ENCODE peak calls at places on chromosomes 7 and 10, in five cellular contexts. M, G, C, N and D are unnamed samples.

GRCh38 chr7:131738066-131738465 is 181.6 kb upstream of the PODXL start:
- DNase-seq in N (no peak), C (no peak), M (no peak), G (no peak), D (no peak)

GRCh38 chr7:121085922-121086321 is 97.4 kb downstream of the CPED1 start:
- DNase-seq in N (no peak), M (no peak), C (no peak), G (no peak), D (no peak)

GRCh38 chr7:155164316-155164715 is 94.2 kb downstream of the HTR5A start:
- DNase-seq in G (no peak), M (no peak), N (no peak), C (no peak), D (no peak)

GRCh38 chr10:77770081-77770867 is 132.7 kb upstream of the KCNMA1 start:
- DNase-seq in G (no peak), C (no peak), M (no peak), N (no peak), D (no peak)

GRCh38 chr10:103661198-103661950 is 167.9 kb downstream of the NEURL1 start:
- DNase-seq in G (no peak), C (no peak), M (no peak), N (no peak), D (no peak)

GRCh38 chr7:27614102-27614501 is 48.6 kb downstream of the HIBADH start:
- DNase-seq in C (no peak), M (no peak), G (no peak), N (no peak), D (no peak)

GRCh38 chr10:131049051-131049450 is 262.5 kb downstream of the TCERG1L start:
- DNase-seq in N (no peak), M (no peak), G (no peak), C (no peak), D (no peak)

GRCh38 chr10:132845041-132845551 is 59.1 kb upstream of the NKX6-2 start:
- DNase-seq in M (no peak), N (no peak), C (no peak), G (peak; percentile 25), D (no peak)

GRCh38 chr7:18693401-18693800 is 197.9 kb downstream of the HDAC9 start:
- DNase-seq in G (peak; percentile 25), N (no peak), M (peak; percentile 16), C (no peak), D (peak; percentile 31)

GRCh38 chr10:79246209-79246581 is 101.1 kb upstream of the PPIF start:
- DNase-seq in M (no peak), C (no peak), G (no peak), N (no peak), D (no peak)

GRCh38 chr10:60903096-60903495 is 40.9 kb downstream of the RHOBTB1 start:
- DNase-seq in C (no peak), M (no peak), G (no peak), N (no peak), D (no peak)

GRCh38 chr7:135901585-135902540 is 75.3 kb downstream of the MTPN start:
- DNase-seq in C (no peak), M (no peak), G (no peak), N (no peak), D (no peak)

GRCh38 chr10:35270100-35270499 is 66.2 kb upstream of the CCNY start:
- DNase-seq in N (no peak), C (no peak), M (no peak), G (no peak), D (no peak)

GRCh38 chr7:83415840-83416239 is 233.1 kb downstream of the SEMA3E start:
- DNase-seq in C (no peak), M (no peak), G (no peak), N (no peak), D (no peak)

DNA sequence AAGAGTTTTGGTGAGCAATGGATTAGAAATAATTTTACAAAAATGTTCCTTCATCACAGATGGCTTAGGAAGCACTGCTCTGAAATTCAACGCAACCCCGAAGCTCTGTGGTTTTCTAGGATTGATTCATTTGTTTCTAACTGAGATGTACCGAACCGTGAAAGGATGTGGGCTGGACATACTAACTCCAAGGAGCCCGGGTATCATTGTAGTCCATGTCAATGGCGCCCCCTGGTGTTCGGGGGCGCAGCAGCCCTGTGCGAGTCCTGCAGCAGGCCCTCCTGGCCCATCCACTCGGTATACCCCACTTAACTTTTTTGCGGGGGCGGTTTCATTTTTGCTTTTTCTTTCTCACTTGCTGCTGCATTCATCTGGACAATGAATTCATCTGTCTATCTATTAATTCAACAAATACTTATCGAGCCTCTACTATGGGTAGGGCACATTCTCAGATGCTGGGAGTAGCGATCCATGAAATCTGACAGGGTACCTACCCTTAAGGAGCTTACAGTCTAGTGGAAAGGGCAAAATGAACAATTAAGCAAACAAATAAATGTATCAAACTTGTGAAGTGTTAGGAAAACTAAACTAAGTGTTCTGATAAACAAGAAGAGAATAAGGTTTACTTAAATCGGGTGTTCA is 25.2 kb upstream of the ITPRID1 start:
- DNase-seq in M (peak; percentile 41), C (peak; percentile 34), N (peak; percentile 86), G (peak; percentile 65), D (peak; percentile 25)
- TF ChIP-seq JUND in M (no peak), C (no peak), N (no peak), G (no peak), D (no peak)

GRCh38 chr7:96823274-96823673 is 113.6 kb upstream of the SEM1 start:
- DNase-seq in C (no peak), N (no peak), M (no peak), G (no peak), D (no peak)
- TF ChIP-seq JUND in C (no peak), N (no peak), M (peak; percentile 16), G (peak; percentile 55), D (no peak)

DNA sequence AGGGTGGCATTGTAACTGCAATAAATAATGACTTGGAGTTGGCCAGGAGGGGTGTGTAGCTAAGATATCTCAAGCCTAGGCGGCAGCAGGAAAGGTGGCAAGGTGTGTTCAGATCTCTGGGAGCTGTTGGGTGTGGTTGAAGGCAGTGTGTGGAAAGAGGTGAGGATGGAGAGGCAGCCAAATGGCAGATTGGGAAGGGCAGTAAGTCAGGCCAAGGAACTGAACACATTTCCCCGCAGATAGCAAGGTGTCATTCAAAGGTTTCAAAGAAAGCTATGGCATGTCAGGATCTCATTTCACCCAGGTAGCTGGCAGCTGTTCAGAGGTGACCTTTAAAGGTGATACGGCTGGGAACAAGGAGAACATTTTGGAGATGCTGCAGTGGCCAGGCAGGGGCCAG is 586.0 kb upstream of the MGMT start:
- DNase-seq in C (no peak), M (no peak), N (no peak), G (no peak), D (no peak)
- TF ChIP-seq JUND in C (no peak), M (no peak), N (no peak), G (no peak), D (no peak)

DNA sequence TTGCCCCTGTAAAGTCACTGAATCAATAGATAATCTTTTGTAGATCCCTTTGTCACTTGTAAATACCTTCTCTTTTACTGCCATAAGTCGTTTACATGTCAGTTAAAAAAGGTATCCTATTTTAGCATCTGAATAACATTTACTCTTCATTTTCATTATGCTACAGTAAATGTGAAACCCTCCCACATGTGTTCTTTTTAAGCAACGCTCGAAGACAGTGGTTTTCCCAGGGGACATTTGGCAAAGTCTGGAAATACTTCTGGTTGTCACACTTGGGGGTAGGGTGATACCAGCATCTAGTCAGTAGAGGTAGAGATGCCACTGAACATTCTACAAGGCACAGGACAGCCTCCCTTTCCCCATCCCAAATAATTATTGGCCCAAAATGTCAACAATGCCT is 23.7 kb downstream of the ATAD1 start:
- DNase-seq in N (no peak), C (peak; percentile 48), M (no peak), G (no peak), D (no peak)
- TF ChIP-seq JUND in N (no peak), C (no peak), M (no peak), G (no peak), D (no peak)